ENCODE peak calls at places on chromosomes 7 and 10, in five cellular contexts. A is activated CD8-positive, alpha-beta memory T cell treated with anti-CD3 and anti-CD28 coated beads, Interleukin-2, amount 50 U/mL, for 48 hours; V is stimulated activated CD4-positive, alpha-beta T cell treated with anti-CD3 and anti-CD28 coated beads, Interleukin-1b, Interleukin-23, amount 100 ng/mL, for 1 hour; H is AG20443; O is bronchial epithelial cell. Y is an unnamed sample.
A peak's percentile ranks its signal among the peaks of the same experiment; 100 is the strongest.

GRCh38 chr7:158282461-158283001 is 305.1 kb downstream of the PTPRN2 start:
- DNase-seq in H (no peak), O (no peak), A (peak; percentile 28), V (no peak), Y (no peak)

GRCh38 chr10:112746329-112746728 is 203.7 kb upstream of the TCF7L2 start:
- DNase-seq in A (no peak), V (no peak), H (no peak), O (no peak), Y (no peak)

GRCh38 chr10:79093658-79094411 is 25.1 kb downstream of the ZMIZ1 start:
- DNase-seq in H (no peak), A (no peak), O (no peak), V (no peak), Y (no peak)

GRCh38 chr7:38321515-38321944 is 48.1 kb upstream of the TARP start:
- DNase-seq in O (peak; percentile 44), V (no peak), A (no peak), H (peak; percentile 83), Y (peak; percentile 96)

GRCh38 chr10:30705625-30706149 is 76.1 kb upstream of the LYZL2 start:
- DNase-seq in O (no peak), V (no peak), A (peak; percentile 75), H (no peak), Y (no peak)

GRCh38 chr10:78863121-78863520 is 205.6 kb upstream of the ZMIZ1 start:
- DNase-seq in H (no peak), A (no peak), V (no peak), O (no peak), Y (no peak)

GRCh38 chr10:118332247-118332646 is 9.9 kb downstream of the FAM204A start:
- DNase-seq in O (peak; percentile 4), H (no peak), A (no peak), V (no peak), Y (no peak)

GRCh38 chr10:110615057-110615630 is 29.0 kb upstream of the RBM20 start:
- DNase-seq in A (no peak), V (no peak), H (no peak), O (peak; percentile 28), Y (peak; percentile 48)

GRCh38 chr10:16565604-16566003 is 43.9 kb upstream of the C1QL3 start:
- DNase-seq in A (no peak), H (no peak), V (no peak), O (no peak), Y (no peak)

GRCh38 chr7:154425326-154425725 is 373.1 kb downstream of the DPP6 start:
- DNase-seq in V (no peak), A (no peak), O (no peak), H (no peak), Y (no peak)

GRCh38 chr7:8037151-8037550 is 68.6 kb downstream of the GLCCI1 start:
- DNase-seq in A (no peak), H (no peak), V (no peak), O (peak; percentile 29), Y (no peak)

GRCh38 chr10:88227342-88228018 is 355.6 kb downstream of the RNLS start:
- DNase-seq in A (no peak), H (no peak), V (no peak), O (no peak), Y (no peak)

GRCh38 chr7:116633131-116633988 is 38.6 kb upstream of the MET start:
- DNase-seq in A (no peak), O (peak; percentile 91), H (peak; percentile 46), V (no peak), Y (peak; percentile 67)

GRCh38 chr10:12594448-12594944 is 245.1 kb downstream of the CAMK1D start:
- DNase-seq in A (no peak), H (no peak), V (no peak), O (no peak), Y (no peak)

GRCh38 chr10:133308431-133309110 is at the start of the genes TUBGCP2 and ZNF511:
- DNase-seq in V (peak; percentile 76), H (peak; percentile 96), O (peak; percentile 62), A (peak; percentile 97), Y (peak; percentile 94)

GRCh38 chr7:140653319-140654108 is 12.9 kb upstream of the DENND2A start:
- DNase-seq in H (peak; percentile 86), O (peak; percentile 59), V (no peak), A (no peak), Y (peak; percentile 82)

Y was measured in GM23248.